ENCODE peak calls at places on chromosomes 2 and 18, in seven cellular contexts. E is lower lobe of right lung, W is AG04450, Q is MCF 10A, C is HCT116, R is GM20000, L is MM.1S. H is an unnamed sample.

GRCh38 chr2:240730506-240731326 is 39.0 kb downstream of the AQP12A start:
- DNase-seq in E (no peak), W (no peak), Q (no peak), C (no peak), R (no peak), L (no peak), H (no peak)

GRCh38 chr18:5630057-5630765 is 86.4 kb upstream of the EPB41L3 start:
- DNase-seq in E (peak; percentile 85), W (no peak), Q (no peak), C (no peak), R (peak; percentile 61), L (peak; percentile 67), H (peak; percentile 18)

GRCh38 chr2:219569041-219569440 is 2.3 kb downstream of the OBSL1 start:
- DNase-seq in E (no peak), W (no peak), Q (no peak), C (no peak), R (peak; percentile 5), L (no peak), H (no peak)

GRCh38 chr2:127124426-127124825 is 17.5 kb upstream of the BIN1 start:
- DNase-seq in E (no peak), W (no peak), Q (no peak), C (no peak), R (no peak), L (no peak), H (no peak)

GRCh38 chr2:60549250-60550150 is 4.0 kb downstream of the BCL11A start:
- DNase-seq in E (peak; percentile 63), W (no peak), Q (peak; percentile 55), C (no peak), R (peak; percentile 27), L (peak; percentile 55), H (peak; percentile 77)

GRCh38 chr2:54416166-54416798 is 39.8 kb upstream of the SPTBN1 start:
- DNase-seq in E (peak; percentile 72), W (no peak), Q (no peak), C (no peak), R (no peak), L (no peak), H (no peak)

GRCh38 chr2:238744951-238745350 is 102.9 kb upstream of the TWIST2 start:
- DNase-seq in E (no peak), W (no peak), Q (no peak), C (no peak), R (no peak), L (no peak), H (no peak)

GRCh38 chr18:77005651-77006195 is 126.9 kb downstream of the MBP start:
- DNase-seq in E (no peak), W (no peak), Q (no peak), C (no peak), R (no peak), L (no peak), H (no peak)

GRCh38 chr2:11539317-11540147 is 5.7 kb downstream of the GREB1 start:
- DNase-seq in E (no peak), W (no peak), Q (peak; percentile 56), C (no peak), R (no peak), L (no peak), H (no peak)

GRCh38 chr18:56902653-56903052 is 244.2 kb upstream of the BOD1L2 start:
- DNase-seq in E (no peak), W (no peak), Q (no peak), C (no peak), R (peak; percentile 5), L (no peak), H (no peak)

DNA sequence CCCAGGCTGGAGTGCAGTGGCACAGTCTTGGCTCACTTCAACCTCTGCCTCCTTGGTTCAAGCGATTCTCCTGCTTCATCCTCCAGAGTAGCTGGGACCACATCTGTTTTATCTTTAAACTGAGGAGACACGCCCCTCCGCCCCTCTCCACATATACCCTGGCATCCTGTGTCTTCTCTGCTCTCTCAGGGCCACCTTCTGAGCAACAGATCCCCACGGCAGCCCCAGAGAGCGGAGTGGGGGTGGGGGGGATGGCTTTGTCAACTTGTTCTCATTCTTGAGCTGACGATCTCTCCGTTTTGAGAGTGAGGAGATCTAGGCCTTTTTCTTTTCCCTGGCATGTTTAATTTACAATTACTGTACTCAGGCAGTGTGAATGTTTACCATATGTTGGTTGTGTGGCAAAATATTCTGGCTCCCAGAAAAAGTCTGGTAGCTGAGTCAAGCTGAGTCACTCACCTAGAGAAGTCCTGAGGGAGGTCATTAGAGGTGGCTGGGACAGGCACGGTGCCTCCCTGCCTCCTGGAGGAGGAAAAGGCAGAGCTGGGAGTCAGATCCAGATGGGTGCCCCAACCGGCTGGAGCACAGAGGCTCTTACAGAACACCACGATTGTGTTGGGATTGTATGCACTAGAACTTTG is 19.5 kb upstream of the ID2 start:
- DNase-seq in E (peak; percentile 28), W (no peak), Q (peak; percentile 85), C (peak; percentile 56), R (no peak), L (no peak), H (no peak)
- TF ChIP-seq CTCF in E (no peak), W (peak; percentile 31), Q (peak; percentile 14), C (peak; percentile 31), R (no peak), L (no peak), H (no peak)

DNA sequence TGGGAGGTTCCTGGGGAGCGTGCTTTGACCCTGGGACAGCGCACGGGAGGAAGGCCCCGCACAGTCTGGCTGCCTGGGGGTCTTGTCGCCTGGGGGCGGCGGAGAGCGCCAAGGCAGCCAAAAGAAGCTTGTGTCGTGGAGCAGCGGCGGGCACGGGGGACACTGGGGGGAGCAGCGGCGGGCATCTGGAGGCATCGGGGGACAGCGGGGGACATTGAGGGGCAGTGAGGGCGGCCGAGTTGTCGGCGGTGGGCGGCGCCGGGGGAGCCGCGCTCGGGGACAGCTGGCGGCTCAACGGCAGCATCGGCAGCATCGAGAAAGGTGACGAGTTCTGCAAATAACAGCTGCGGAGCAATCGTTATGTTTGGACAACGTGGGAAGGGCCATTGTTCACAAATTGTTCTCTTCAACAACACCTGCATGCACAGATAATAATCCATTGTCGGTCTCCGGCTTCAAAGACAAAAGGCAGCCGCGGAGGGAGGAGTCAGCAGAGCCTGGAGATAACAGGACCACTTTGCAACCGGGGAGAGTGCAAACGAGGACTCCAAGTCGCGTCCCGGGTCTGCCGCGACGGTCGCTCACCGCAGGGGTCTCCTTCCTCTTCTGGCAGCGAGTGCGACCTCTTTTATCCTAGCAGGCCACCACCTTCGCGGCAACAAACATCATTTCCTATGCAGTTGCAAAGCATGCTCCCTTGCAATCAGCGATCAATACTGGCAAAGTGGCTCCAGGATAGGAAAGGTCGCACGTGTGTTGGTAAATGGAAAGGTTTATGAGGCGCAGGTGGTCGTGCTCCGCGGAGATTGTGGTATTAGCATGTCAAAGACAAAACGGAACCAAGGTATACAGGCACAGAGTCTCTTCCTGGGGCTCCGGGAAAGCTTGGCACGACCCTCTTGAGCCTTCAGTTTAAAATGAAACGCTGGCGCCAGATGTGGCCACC is 132.3 kb upstream of the DLX2 start:
- DNase-seq in E (no peak), W (no peak), Q (no peak), C (no peak), R (no peak), L (no peak), H (no peak)
- TF ChIP-seq CTCF in E (no peak), W (no peak), Q (no peak), C (no peak), R (no peak), L (no peak), H (no peak)

GRCh38 chr2:23413641-23414040 is 28.7 kb downstream of the KLHL29 start:
- DNase-seq in E (no peak), W (no peak), Q (no peak), C (no peak), R (no peak), L (no peak), H (no peak)

GRCh38 chr2:23414106-23414505 is 29.1 kb downstream of the KLHL29 start:
- DNase-seq in E (no peak), W (no peak), Q (no peak), C (no peak), R (no peak), L (no peak), H (no peak)

GRCh38 chr2:23412556-23413155 is 27.7 kb downstream of the KLHL29 start:
- DNase-seq in E (no peak), W (no peak), Q (peak; percentile 79), C (no peak), R (no peak), L (no peak), H (no peak)

GRCh38 chr2:23417310-23417709 is 32.3 kb downstream of the KLHL29 start:
- DNase-seq in E (no peak), W (no peak), Q (no peak), C (no peak), R (no peak), L (no peak), H (no peak)

GRCh38 chr2:23414876-23415275 is 29.9 kb downstream of the KLHL29 start:
- DNase-seq in E (no peak), W (no peak), Q (no peak), C (no peak), R (no peak), L (no peak), H (no peak)
- TF ChIP-seq CTCF in E (no peak), W (peak; percentile 37), Q (no peak), C (peak; percentile 64), R (peak; percentile 17), L (no peak), H (peak; percentile 33)

DNA sequence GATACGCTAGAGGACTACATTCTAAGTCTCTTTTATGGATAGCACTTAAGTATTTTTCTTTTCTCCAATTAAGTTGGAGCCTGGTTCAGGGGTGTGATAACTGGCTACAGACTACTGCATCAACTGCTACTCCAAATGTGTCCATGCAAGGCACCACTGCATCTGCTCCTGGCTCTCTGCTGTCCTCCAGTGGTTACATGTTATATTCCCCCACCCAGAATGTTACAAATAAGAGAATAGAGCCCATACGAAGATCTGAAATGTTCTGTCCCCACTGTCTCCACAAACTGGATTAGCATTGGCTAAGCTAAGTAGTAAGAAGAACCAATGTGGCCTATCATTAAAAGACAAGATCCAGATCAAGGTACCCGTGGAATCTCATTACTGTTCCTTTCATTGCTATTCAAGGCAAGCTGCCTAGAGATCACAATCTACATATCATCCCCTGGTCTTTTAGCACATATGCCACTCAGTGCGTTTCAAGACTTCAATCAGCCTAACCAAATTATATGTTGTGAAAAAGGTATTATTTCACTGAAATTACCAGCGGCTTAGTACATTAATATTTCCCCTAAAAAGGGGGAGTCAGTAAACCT is 308.3 kb upstream of the SLC8A1 start:
- DNase-seq in E (no peak), W (peak; percentile 29), Q (peak; percentile 64), C (peak; percentile 6), R (peak; percentile 4), L (peak; percentile 41), H (no peak)
- TF ChIP-seq CTCF in E (peak; percentile 42), W (peak; percentile 98), Q (peak; percentile 87), C (peak; percentile 57), R (peak; percentile 10), L (peak; percentile 78), H (peak; percentile 65)

GRCh38 chr2:120510751-120511395 is 164.9 kb downstream of the INHBB start:
- DNase-seq in E (no peak), W (no peak), Q (no peak), C (no peak), R (no peak), L (no peak), H (no peak)

GRCh38 chr2:120511546-120512320 is 165.8 kb downstream of the INHBB start:
- DNase-seq in E (no peak), W (no peak), Q (no peak), C (no peak), R (no peak), L (no peak), H (no peak)

GRCh38 chr2:120509991-120510735 is 164.2 kb downstream of the INHBB start:
- DNase-seq in E (no peak), W (no peak), Q (no peak), C (no peak), R (no peak), L (no peak), H (no peak)

GRCh38 chr2:120509213-120509815 is 163.4 kb downstream of the INHBB start:
- DNase-seq in E (no peak), W (no peak), Q (no peak), C (no peak), R (no peak), L (no peak), H (no peak)

GRCh38 chr2:120508581-120509041 is 162.7 kb downstream of the INHBB start:
- DNase-seq in E (no peak), W (no peak), Q (peak; percentile 86), C (no peak), R (no peak), L (no peak), H (no peak)
- TF ChIP-seq CTCF in E (no peak), W (no peak), Q (no peak), C (no peak), R (no peak), L (no peak), H (no peak)